ENCODE peak calls at places on chromosomes 12 and 14, in seven cellular contexts. W is body of pancreas; D is brain microvascular endothelial cell; K is DND-41; H is CD8-positive, alpha-beta memory T cell; V is pancreas; X is thoracic aorta. J is an unnamed sample.

GRCh38 chr14:68106917-68107316 is 287.3 kb downstream of the RAD51B start:
- DNase-seq in H (no peak), V (no peak), D (no peak), K (no peak), X (no peak), W (no peak), J (no peak)

GRCh38 chr12:6963016-6963731 is 7.3 kb downstream of the PHB2 start:
- DNase-seq in D (no peak), V (peak; percentile 93), K (peak; percentile 5), H (no peak), X (no peak), W (peak; percentile 97), J (no peak)

GRCh38 chr14:68015356-68016242 is 196.0 kb downstream of the RAD51B start:
- DNase-seq in D (no peak), K (no peak), V (no peak), X (no peak), W (no peak), H (no peak), J (no peak)

GRCh38 chr14:105865266-105865903 is 339.0 kb downstream of the TMEM121 start:
- DNase-seq in H (peak; percentile 0), D (no peak), X (no peak), V (peak; percentile 7), K (peak; percentile 34), W (no peak), J (no peak)

GRCh38 chr14:83300454-83301064 is 1766.9 kb upstream of the SEL1L start:
- DNase-seq in X (no peak), W (no peak), D (peak; percentile 21), H (no peak), V (no peak), K (no peak), J (no peak)

GRCh38 chr12:97164936-97165335 is 257.9 kb downstream of the NEDD1 start:
- DNase-seq in D (no peak), W (no peak), H (no peak), V (no peak), X (no peak), K (no peak), J (no peak)

GRCh38 chr14:93994919-93995682 is 2.0 kb upstream of the CCDC197 start:
- DNase-seq in W (peak; percentile 77), K (no peak), V (no peak), H (no peak), D (peak; percentile 19), X (peak; percentile 81), J (no peak)

GRCh38 chr12:111270128-111270651 is 98.7 kb downstream of the PHETA1 start:
- DNase-seq in H (no peak), K (no peak), V (no peak), W (no peak), X (no peak), D (no peak), J (no peak)

GRCh38 chr12:24661657-24662096 is 287.2 kb downstream of the BCAT1 start:
- DNase-seq in H (no peak), V (peak; percentile 18), K (peak; percentile 48), D (peak; percentile 47), W (peak; percentile 16), X (no peak), J (peak; percentile 44)

GRCh38 chr12:96749978-96750377 is 157.1 kb upstream of the NEDD1 start:
- DNase-seq in K (no peak), W (no peak), V (no peak), X (no peak), H (no peak), D (no peak), J (no peak)

GRCh38 chr12:67043771-67044170 is 225.4 kb upstream of the CAND1 start:
- DNase-seq in X (no peak), K (no peak), D (no peak), W (no peak), H (no peak), V (no peak), J (no peak)

GRCh38 chr12:123548107-123548506 is 14.6 kb upstream of the RILPL1 start:
- DNase-seq in D (no peak), W (no peak), V (no peak), K (no peak), X (no peak), H (no peak), J (no peak)

GRCh38 chr12:52613363-52614030 is 4.9 kb downstream of the KRT73 start:
- DNase-seq in W (no peak), K (no peak), D (no peak), X (no peak), H (no peak), V (no peak), J (no peak)

GRCh38 chr12:130965668-130966067 is 12.0 kb downstream of the ADGRD1 start:
- DNase-seq in X (no peak), V (no peak), K (no peak), H (no peak), W (no peak), D (no peak), J (no peak)

GRCh38 chr12:130967631-130968030 is 13.9 kb downstream of the ADGRD1 start:
- DNase-seq in H (no peak), X (no peak), K (no peak), V (no peak), D (no peak), W (no peak), J (no peak)

GRCh38 chr12:130961921-130962326 is 8.2 kb downstream of the ADGRD1 start:
- DNase-seq in K (no peak), H (no peak), X (no peak), D (no peak), V (no peak), W (no peak), J (no peak)

GRCh38 chr12:130966443-130967030 is 12.8 kb downstream of the ADGRD1 start:
- DNase-seq in W (no peak), X (no peak), H (no peak), K (no peak), V (no peak), D (no peak), J (no peak)

GRCh38 chr12:130965214-130965613 is 11.5 kb downstream of the ADGRD1 start:
- DNase-seq in H (no peak), X (no peak), K (no peak), W (no peak), D (no peak), V (no peak), J (no peak)
- H3K27ac ChIP-seq in H (no peak overlapping the region), X (no peak overlapping the region), K (no peak overlapping the region), W (no peak overlapping the region), D (no peak overlapping the region), V (no peak overlapping the region), J (no peak overlapping the region)

GRCh38 chr14:95518045-95518751 is 1.7 kb upstream of the SYNE3 start:
- DNase-seq in D (peak; percentile 68), K (no peak), H (no peak), V (no peak), W (no peak), X (no peak), J (no peak)
- H3K27ac ChIP-seq in D (peak overlapping the region; percentile 27), K (no peak overlapping the region), H (no peak overlapping the region), V (no peak overlapping the region), W (no peak overlapping the region), X (peak overlapping the region; percentile 76), J (no peak overlapping the region)

GRCh38 chr14:65301862-65302539 is 110.5 kb upstream of the FUT8 start:
- DNase-seq in V (peak; percentile 82), X (no peak), K (no peak), H (no peak), W (peak; percentile 88), D (no peak), J (no peak)
- H3K27ac ChIP-seq in V (peak overlapping the region; percentile 53), X (no peak overlapping the region), K (no peak overlapping the region), H (no peak overlapping the region), W (peak overlapping the region; percentile 88), D (no peak overlapping the region), J (no peak overlapping the region)

GRCh38 chr14:61750708-61751474 is 11.3 kb upstream of the SNAPC1 start:
- DNase-seq in W (peak; percentile 83), X (peak; percentile 64), H (peak; percentile 73), D (no peak), K (peak; percentile 69), V (peak; percentile 88), J (peak; percentile 62)
- H3K27ac ChIP-seq in W (peak overlapping the region; percentile 85), X (peak overlapping the region; percentile 79), H (peak overlapping the region; percentile 44), D (peak overlapping the region; percentile 64), K (no peak overlapping the region), V (no peak overlapping the region), J (no peak overlapping the region)

GRCh38 chr14:63908667-63909264 is 56.0 kb downstream of the SYNE2 start:
- DNase-seq in X (no peak), H (no peak), D (no peak), K (no peak), W (no peak), V (no peak), J (no peak)
- H3K27ac ChIP-seq in X (no peak overlapping the region), H (no peak overlapping the region), D (no peak overlapping the region), K (peak overlapping the region; percentile 45), W (peak overlapping the region; percentile 55), V (no peak overlapping the region), J (no peak overlapping the region)

GRCh38 chr14:24378981-24379906 is 11.3 kb downstream of the NFATC4 start:
- DNase-seq in W (no peak), K (no peak), H (no peak), D (no peak), X (no peak), V (no peak), J (no peak)

GRCh38 chr14:24378327-24378726 is 10.3 kb downstream of the NFATC4 start:
- DNase-seq in K (no peak), X (no peak), D (no peak), H (no peak), W (no peak), V (no peak), J (no peak)

GRCh38 chr14:24377126-24377525 is 9.1 kb downstream of the NFATC4 start:
- DNase-seq in W (no peak), X (no peak), D (no peak), V (no peak), H (no peak), K (no peak), J (no peak)

GRCh38 chr14:24377660-24378059 is 9.7 kb downstream of the NFATC4 start:
- DNase-seq in V (no peak), D (no peak), H (no peak), K (no peak), X (no peak), W (no peak), J (no peak)

DNA sequence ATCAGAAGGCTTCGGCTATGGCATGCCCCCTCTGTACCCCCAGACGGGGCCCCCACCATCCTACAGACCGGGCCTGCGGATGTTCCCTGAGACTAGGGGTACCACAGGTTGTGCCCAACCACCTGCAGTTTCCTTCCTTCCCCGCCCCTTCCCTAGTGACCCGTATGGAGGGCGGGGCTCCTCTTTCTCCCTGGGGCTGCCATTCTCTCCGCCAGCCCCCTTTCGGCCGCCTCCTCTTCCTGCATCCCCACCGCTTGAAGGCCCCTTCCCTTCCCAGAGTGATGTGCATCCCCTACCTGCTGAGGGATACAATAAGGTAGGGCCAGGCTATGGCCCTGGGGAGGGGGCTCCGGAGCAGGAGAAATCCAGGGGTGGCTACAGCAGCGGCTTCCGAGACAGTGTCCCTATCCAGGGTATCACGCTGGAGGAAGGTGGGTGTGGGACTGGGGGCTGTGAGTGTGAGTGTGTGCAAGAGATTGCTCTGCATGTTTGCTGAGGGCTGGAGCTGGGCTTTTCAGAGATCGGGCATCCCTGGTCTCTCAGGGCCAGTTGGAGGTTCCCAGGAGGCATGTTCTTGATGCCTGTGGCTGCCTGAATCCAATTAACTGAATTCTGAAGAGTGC is 8.6 kb downstream of the NFATC4 start:
- DNase-seq in X (no peak), V (no peak), K (no peak), D (no peak), W (no peak), H (no peak), J (no peak)
- H3K27ac ChIP-seq in X (no peak overlapping the region), V (no peak overlapping the region), K (no peak overlapping the region), D (no peak overlapping the region), W (no peak overlapping the region), H (no peak overlapping the region), J (no peak overlapping the region)